ENCODE peak calls at places on chromosome 11, in seven cellular contexts. One of them, this sample, is unnamed. For H3K36me3 and H3K4me1, the result is how much of the 10 kb centered on the place peaks cover.

GRCh38 chr11:27848423-27848822 is 148.2 kb upstream of the BDNF start:
- DNase-seq in endothelial cell of umbilical vein: no peak
- DNase-seq in neural progenitor cell: no peak
- DNase-seq in mesenchymal stem cell: no peak
- DNase-seq in H1: no peak
- DNase-seq in mammary epithelial cell: no peak
- DNase-seq in K562: no peak
- DNase-seq in this sample: no peak

GRCh38 chr11:130737866-130738431 is 178.3 kb downstream of the SNX19 start:
- DNase-seq in mesenchymal stem cell: peak
- DNase-seq in endothelial cell of umbilical vein: peak
- DNase-seq in H1: no peak
- DNase-seq in K562: no peak
- DNase-seq in neural progenitor cell: no peak
- DNase-seq in mammary epithelial cell: no peak
- DNase-seq in this sample: peak

GRCh38 chr11:134049303-134049702 is 19.6 kb upstream of the JAM3 start:
- DNase-seq in mesenchymal stem cell: no peak
- DNase-seq in K562: no peak
- DNase-seq in H1: no peak
- DNase-seq in neural progenitor cell: no peak
- DNase-seq in endothelial cell of umbilical vein: no peak
- DNase-seq in mammary epithelial cell: no peak
- DNase-seq in this sample: no peak

GRCh38 chr11:70415642-70416395 is 17.5 kb downstream of the CTTN start:
- DNase-seq in neural progenitor cell: no peak
- DNase-seq in H1: no peak
- DNase-seq in endothelial cell of umbilical vein: no peak
- DNase-seq in mammary epithelial cell: no peak
- DNase-seq in mesenchymal stem cell: no peak
- DNase-seq in K562: no peak
- DNase-seq in this sample: peak

GRCh38 chr11:115222218-115222862 is 281.9 kb downstream of the CADM1 start:
- DNase-seq in K562: no peak
- DNase-seq in mammary epithelial cell: peak
- DNase-seq in mesenchymal stem cell: peak
- DNase-seq in H1: no peak
- DNase-seq in endothelial cell of umbilical vein: peak
- DNase-seq in neural progenitor cell: peak
- DNase-seq in this sample: no peak

GRCh38 chr11:76610871-76611475 is 59.6 kb downstream of the LRRC32 start:
- DNase-seq in endothelial cell of umbilical vein: no peak
- DNase-seq in H1: peak
- DNase-seq in mammary epithelial cell: no peak
- DNase-seq in K562: no peak
- DNase-seq in mesenchymal stem cell: peak
- DNase-seq in neural progenitor cell: no peak
- DNase-seq in this sample: no peak

GRCh38 chr11:72443016-72443415 is 8.7 kb upstream of the CLPB start:
- DNase-seq in mammary epithelial cell: peak
- DNase-seq in H1: no peak
- DNase-seq in K562: no peak
- DNase-seq in mesenchymal stem cell: peak
- DNase-seq in endothelial cell of umbilical vein: no peak
- DNase-seq in neural progenitor cell: no peak
- DNase-seq in this sample: no peak

GRCh38 chr11:102007567-102008437 is 39.4 kb upstream of the CFAP300 start:
- DNase-seq in neural progenitor cell: peak
- DNase-seq in K562: peak
- DNase-seq in mammary epithelial cell: peak
- DNase-seq in endothelial cell of umbilical vein: peak
- DNase-seq in mesenchymal stem cell: peak
- DNase-seq in H1: no peak
- DNase-seq in this sample: peak

GRCh38 chr11:27976262-27976661 is 131.7 kb downstream of the KIF18A start:
- DNase-seq in mesenchymal stem cell: no peak
- DNase-seq in neural progenitor cell: no peak
- DNase-seq in endothelial cell of umbilical vein: no peak
- DNase-seq in mammary epithelial cell: no peak
- DNase-seq in K562: no peak
- DNase-seq in H1: no peak
- DNase-seq in this sample: peak

GRCh38 chr11:2940166-2940929 is 11.1 kb upstream of the PHLDA2 start:
- DNase-seq in mesenchymal stem cell: peak
- DNase-seq in K562: no peak
- DNase-seq in endothelial cell of umbilical vein: no peak
- DNase-seq in H1: no peak
- DNase-seq in mammary epithelial cell: peak
- DNase-seq in neural progenitor cell: no peak
- DNase-seq in this sample: no peak

GRCh38 chr11:133160754-133161153 is 371.5 kb downstream of the OPCML start:
- DNase-seq in mesenchymal stem cell: no peak
- DNase-seq in K562: no peak
- DNase-seq in H1: no peak
- DNase-seq in mammary epithelial cell: no peak
- DNase-seq in endothelial cell of umbilical vein: no peak
- DNase-seq in neural progenitor cell: no peak
- DNase-seq in this sample: no peak

GRCh38 chr11:131579932-131580387 is 209.5 kb downstream of the NTM start:
- DNase-seq in K562: peak
- DNase-seq in mesenchymal stem cell: peak
- DNase-seq in H1: peak
- DNase-seq in mammary epithelial cell: peak
- DNase-seq in neural progenitor cell: peak
- DNase-seq in endothelial cell of umbilical vein: no peak
- DNase-seq in this sample: peak

GRCh38 chr11:127003260-127003981 is 2.9 kb upstream of the KIRREL3 start:
- DNase-seq in mesenchymal stem cell: peak
- DNase-seq in endothelial cell of umbilical vein: no peak
- DNase-seq in H1: peak
- DNase-seq in mammary epithelial cell: peak
- DNase-seq in K562: peak
- DNase-seq in neural progenitor cell: peak
- DNase-seq in this sample: peak

GRCh38 chr11:17026487-17027082 is 12.4 kb upstream of the PLEKHA7 start:
- DNase-seq in K562: no peak
- DNase-seq in mesenchymal stem cell: no peak
- DNase-seq in H1: no peak
- DNase-seq in neural progenitor cell: no peak
- DNase-seq in endothelial cell of umbilical vein: no peak
- DNase-seq in mammary epithelial cell: no peak
- DNase-seq in this sample: no peak

DNA sequence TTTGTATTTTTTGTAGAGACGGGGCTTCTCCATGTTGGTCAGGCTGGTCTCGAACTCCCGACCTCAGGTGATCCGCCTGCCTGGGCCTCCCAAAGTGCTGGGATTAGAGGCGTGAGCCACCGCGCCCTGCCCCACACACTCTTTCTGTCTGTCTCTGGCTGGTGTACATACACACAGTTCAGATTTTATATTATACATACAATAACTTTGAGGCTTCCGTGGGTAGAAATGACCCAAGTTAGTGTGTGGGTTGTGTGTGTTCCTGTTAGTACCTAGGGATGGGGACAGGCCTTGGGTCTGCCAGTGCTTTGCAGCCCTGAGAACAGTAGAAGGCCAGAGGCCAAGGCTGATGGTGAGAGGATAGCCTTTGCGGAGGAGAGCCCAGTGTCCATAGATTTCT is 2.8 kb downstream of the ZBTB16 start:
- DNase-seq in mesenchymal stem cell: no peak
- DNase-seq in H1: no peak
- DNase-seq in neural progenitor cell: no peak
- DNase-seq in endothelial cell of umbilical vein: no peak
- DNase-seq in K562: no peak
- DNase-seq in mammary epithelial cell: no peak
- DNase-seq in this sample: no peak
- H3K36me3 ChIP-seq in mesenchymal stem cell: under half
- H3K36me3 ChIP-seq in H1: under half
- H3K36me3 ChIP-seq in neural progenitor cell: under half
- H3K36me3 ChIP-seq in endothelial cell of umbilical vein: under half
- H3K36me3 ChIP-seq in K562: under half
- H3K36me3 ChIP-seq in mammary epithelial cell: under half
- H3K36me3 ChIP-seq in this sample: under half

DNA sequence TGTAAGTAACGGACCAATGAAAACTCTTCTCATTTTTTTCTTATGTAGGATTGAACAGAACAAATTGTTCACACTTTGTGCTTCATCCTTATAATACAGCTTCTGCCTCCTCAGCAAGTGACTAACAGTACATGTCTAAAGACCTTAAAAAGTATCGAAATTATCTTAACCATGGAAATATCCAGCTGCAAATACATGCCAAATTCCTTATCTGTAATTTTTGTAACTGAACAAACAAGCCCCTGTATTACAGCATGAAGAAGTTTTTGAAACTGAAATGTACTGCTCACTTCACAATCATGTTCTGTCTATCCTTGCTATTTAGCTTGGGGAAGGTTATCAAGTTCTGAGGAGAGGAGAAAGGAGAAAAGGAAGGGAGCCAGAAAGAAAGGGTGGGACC is 20.4 kb downstream of the WT1 start:
- DNase-seq in neural progenitor cell: no peak
- DNase-seq in K562: no peak
- DNase-seq in H1: no peak
- DNase-seq in mammary epithelial cell: no peak
- DNase-seq in endothelial cell of umbilical vein: no peak
- DNase-seq in mesenchymal stem cell: no peak
- DNase-seq in this sample: no peak
- H3K4me1 ChIP-seq in neural progenitor cell: under half
- H3K4me1 ChIP-seq in K562: under half
- H3K4me1 ChIP-seq in H1: under half
- H3K4me1 ChIP-seq in mammary epithelial cell: under half
- H3K4me1 ChIP-seq in endothelial cell of umbilical vein: under half
- H3K4me1 ChIP-seq in mesenchymal stem cell: under half
- H3K4me1 ChIP-seq in this sample: under half

DNA sequence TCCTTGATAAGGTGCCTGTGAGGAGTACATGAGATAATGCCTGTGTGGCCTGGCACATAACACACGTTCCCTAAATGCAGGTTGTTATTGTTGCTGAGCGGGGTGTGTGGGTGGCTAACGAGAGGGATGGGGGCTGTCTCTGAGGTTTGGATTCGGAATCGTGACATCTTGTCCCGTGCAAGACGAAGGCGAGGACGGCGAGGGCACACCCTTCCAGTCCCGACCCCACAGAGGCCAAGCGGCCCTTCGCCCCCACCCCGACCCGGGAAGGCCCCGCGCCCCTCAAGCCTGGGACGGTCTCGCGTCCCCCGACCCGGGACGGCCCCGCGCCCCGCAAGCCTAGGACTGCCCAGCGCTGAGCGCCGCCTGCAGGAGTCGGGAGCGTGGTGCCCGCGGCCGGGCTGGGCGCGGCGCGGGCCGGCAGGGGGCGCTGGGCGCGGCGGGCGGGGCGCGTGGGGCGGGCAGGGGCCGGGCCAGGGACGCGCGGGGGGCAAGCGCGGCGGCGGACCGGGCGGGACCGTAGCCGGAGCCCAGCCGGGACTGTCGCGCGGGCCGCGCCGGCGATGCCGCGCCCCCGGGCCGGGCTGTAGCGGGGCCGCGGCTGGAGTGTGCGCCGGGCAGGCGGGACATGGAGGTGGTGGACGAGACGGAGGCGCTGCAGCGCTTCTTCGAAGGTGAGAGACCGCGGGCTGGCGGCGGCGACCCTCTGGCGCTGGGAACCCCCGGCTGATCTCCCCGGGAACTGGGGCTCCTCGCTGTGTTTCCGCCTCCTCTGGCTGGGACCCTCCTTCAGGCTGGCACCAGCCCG is at the start of gene MYRF:
- DNase-seq in endothelial cell of umbilical vein: peak
- DNase-seq in neural progenitor cell: peak
- DNase-seq in mesenchymal stem cell: peak
- DNase-seq in K562: peak
- DNase-seq in H1: peak
- DNase-seq in mammary epithelial cell: no peak
- DNase-seq in this sample: peak
- H3K9ac ChIP-seq in endothelial cell of umbilical vein: no peak
- H3K9ac ChIP-seq in neural progenitor cell: no peak
- H3K9ac ChIP-seq in mesenchymal stem cell: peak
- H3K9ac ChIP-seq in K562: peak
- H3K9ac ChIP-seq in H1: no peak
- H3K9ac ChIP-seq in mammary epithelial cell: no peak
- H3K9ac ChIP-seq in this sample: no peak

DNA sequence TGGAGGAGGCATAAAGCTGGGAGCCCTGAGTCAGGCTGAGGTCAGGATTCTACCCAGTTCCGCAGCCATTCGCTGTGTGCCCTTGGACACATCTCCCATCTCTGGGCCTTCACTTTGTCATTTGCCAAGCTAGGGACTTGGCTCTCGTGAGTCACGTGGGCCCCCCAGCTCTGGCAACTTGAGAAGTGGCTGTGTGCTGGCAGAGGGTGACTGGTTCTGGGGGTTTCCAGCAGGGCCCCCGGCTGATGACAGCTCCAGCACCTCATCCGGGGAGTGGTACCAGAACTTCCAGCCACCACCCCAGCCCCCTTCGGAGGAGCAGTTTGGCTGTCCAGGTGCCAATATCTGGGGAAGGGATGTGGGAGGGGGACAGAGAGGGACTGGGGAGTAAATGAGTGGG is 46.6 kb downstream of the CD6 start:
- DNase-seq in mesenchymal stem cell: no peak
- DNase-seq in neural progenitor cell: no peak
- DNase-seq in H1: no peak
- DNase-seq in mammary epithelial cell: no peak
- DNase-seq in K562: no peak
- DNase-seq in endothelial cell of umbilical vein: no peak
- DNase-seq in this sample: no peak
- H3K36me3 ChIP-seq in mesenchymal stem cell: under half
- H3K36me3 ChIP-seq in neural progenitor cell: under half
- H3K36me3 ChIP-seq in H1: under half
- H3K36me3 ChIP-seq in mammary epithelial cell: under half
- H3K36me3 ChIP-seq in K562: under half
- H3K36me3 ChIP-seq in endothelial cell of umbilical vein: under half
- H3K36me3 ChIP-seq in this sample: under half

GRCh38 chr11:56545531-56545930 is 2.5 kb upstream of the OR5M11 start:
- DNase-seq in neural progenitor cell: no peak
- DNase-seq in H1: no peak
- DNase-seq in mammary epithelial cell: no peak
- DNase-seq in endothelial cell of umbilical vein: no peak
- DNase-seq in mesenchymal stem cell: no peak
- DNase-seq in K562: no peak
- DNase-seq in this sample: no peak

GRCh38 chr11:56543157-56543556 is at the start of gene OR5M11:
- DNase-seq in mesenchymal stem cell: no peak
- DNase-seq in K562: no peak
- DNase-seq in mammary epithelial cell: no peak
- DNase-seq in neural progenitor cell: no peak
- DNase-seq in H1: no peak
- DNase-seq in endothelial cell of umbilical vein: no peak
- DNase-seq in this sample: no peak

DNA sequence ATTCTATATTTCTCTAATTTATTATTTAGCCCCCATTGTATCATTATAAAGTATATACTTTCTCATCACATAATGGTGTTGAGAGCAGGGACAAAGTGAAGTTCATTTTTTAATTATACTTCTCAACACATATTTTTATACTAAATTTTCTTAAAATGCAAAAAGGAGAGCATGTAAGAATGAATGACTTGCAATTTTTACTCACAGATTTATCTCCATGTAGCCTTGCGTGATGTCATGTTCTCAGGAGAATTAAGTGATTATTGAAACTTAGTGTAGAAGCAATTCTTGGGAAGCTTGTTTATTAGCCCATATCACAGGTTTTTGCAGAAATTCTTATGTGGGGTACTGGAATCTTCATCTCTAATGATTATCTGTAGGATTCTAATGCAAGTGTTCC is 682 bp upstream of the OR5M11 start:
- DNase-seq in H1: no peak
- DNase-seq in K562: no peak
- DNase-seq in endothelial cell of umbilical vein: no peak
- DNase-seq in neural progenitor cell: no peak
- DNase-seq in mesenchymal stem cell: no peak
- DNase-seq in mammary epithelial cell: no peak
- DNase-seq in this sample: no peak
- H3K4me1 ChIP-seq in H1: under half
- H3K4me1 ChIP-seq in K562: under half
- H3K4me1 ChIP-seq in endothelial cell of umbilical vein: under half
- H3K4me1 ChIP-seq in neural progenitor cell: under half
- H3K4me1 ChIP-seq in mesenchymal stem cell: under half
- H3K4me1 ChIP-seq in mammary epithelial cell: under half
- H3K4me1 ChIP-seq in this sample: under half